ENCODE peak calls at places on chromosomes 5 and 9, in four cellular contexts. F is CD8-positive, alpha-beta T cell; C is AG09309; B is mammary epithelial cell. W is an unnamed sample.

GRCh38 chr9:121858788-121859187 is 207.4 kb downstream of the DAB2IP start:
- DNase-seq in F (no peak), C (no peak), B (no peak), W (no peak)

GRCh38 chr5:107389769-107390168 is 281.0 kb downstream of the EFNA5 start:
- DNase-seq in F (no peak), C (no peak), B (no peak), W (no peak)

GRCh38 chr5:39555788-39556187 is 131.0 kb upstream of the DAB2 start:
- DNase-seq in F (no peak), C (no peak), B (no peak), W (no peak)

GRCh38 chr5:127486471-127486870 is 31.0 kb upstream of the PRRC1 start:
- DNase-seq in F (no peak), C (no peak), B (no peak), W (no peak)

GRCh38 chr5:137114529-137114928 is 384.6 kb downstream of the SPOCK1 start:
- DNase-seq in F (no peak), C (peak), B (peak), W (peak)

GRCh38 chr9:37374892-37375291 is 47.6 kb upstream of the GRHPR start:
- DNase-seq in F (no peak), C (no peak), B (no peak), W (no peak)

GRCh38 chr9:137446851-137447471 is 5.8 kb upstream of the ENTPD8 start:
- DNase-seq in F (no peak), C (peak), B (no peak), W (peak)

GRCh38 chr9:6123402-6123801 is 92.2 kb upstream of the IL33 start:
- DNase-seq in F (no peak), C (no peak), B (no peak), W (no peak)

GRCh38 chr5:159883522-159883950 is 32.7 kb upstream of the ADRA1B start:
- DNase-seq in F (no peak), C (peak), B (peak), W (peak)

GRCh38 chr9:4739587-4740372 is 1.2 kb downstream of the AK3 start:
- DNase-seq in F (no peak), C (no peak), B (peak), W (peak)

GRCh38 chr5:6827815-6828214 is 114.6 kb downstream of the TENT4A start:
- DNase-seq in F (peak), C (no peak), B (no peak), W (no peak)

GRCh38 chr9:104503440-104503839 is 623 bp upstream of the OR13F1 start:
- DNase-seq in F (no peak), C (no peak), B (no peak), W (no peak)

DNA sequence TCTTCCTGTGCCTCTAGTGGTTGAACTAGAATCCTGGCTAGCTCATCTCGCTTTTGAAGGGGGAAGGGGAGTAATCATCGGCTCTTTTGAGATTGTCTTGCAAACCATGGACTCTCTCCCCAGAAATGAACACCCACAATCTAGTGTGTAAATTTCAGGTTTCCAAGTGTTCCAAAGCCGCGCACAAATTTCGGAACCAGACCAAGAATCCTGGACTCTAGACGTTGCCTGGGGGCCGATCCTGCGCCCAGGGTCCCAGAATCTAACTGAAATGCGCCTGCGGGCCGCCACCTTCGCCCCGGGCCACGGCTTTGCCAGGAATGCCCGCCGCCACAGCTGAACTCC is 4.8 kb upstream of the FOXE1 start:
- DNase-seq in F (no peak), C (no peak), B (no peak), W (no peak)
- TF ChIP-seq CTCF in F (no peak), C (no peak), B (peak), W (no peak)

GRCh38 chr5:42948961-42949347 is 91.2 kb downstream of the ANXA2R start:
- DNase-seq in F (no peak), C (no peak), B (no peak), W (no peak)
- H3K4me3 ChIP-seq in F (peak), C (no peak), B (no peak), W (no peak)

GRCh38 chr9:106962105-106962504 is 99.1 kb downstream of the ZNF462 start:
- DNase-seq in F (no peak), C (no peak), B (no peak), W (peak)
- TF ChIP-seq CTCF in F (no peak), C (no peak), B (no peak), W (no peak)

DNA sequence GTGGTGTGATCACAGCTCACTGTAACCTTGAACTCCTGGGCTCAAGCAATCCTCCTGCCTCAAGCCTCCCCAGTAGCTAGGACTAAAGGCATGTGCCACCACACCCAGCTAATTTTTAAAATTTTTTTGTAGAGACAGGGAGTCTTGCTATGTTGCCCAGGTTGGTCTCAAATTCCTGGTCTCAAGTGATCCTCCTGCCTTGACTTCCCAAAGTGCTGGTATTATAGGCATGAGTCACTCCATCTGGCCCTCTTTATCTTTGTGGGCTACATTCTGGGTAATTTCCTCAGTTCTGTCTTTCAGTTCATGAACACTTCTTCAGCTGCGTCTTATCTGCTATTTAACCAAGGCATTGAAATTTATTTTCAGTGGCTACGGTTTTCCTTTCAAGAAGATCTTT is 196.6 kb upstream of the IER5L start:
- DNase-seq in F (no peak), C (no peak), B (no peak), W (no peak)
- H3K4me3 ChIP-seq in F (no peak), C (no peak), B (no peak), W (no peak)

GRCh38 chr5:2019716-2020115 is 137.0 kb upstream of the IRX4 start:
- DNase-seq in F (no peak), C (no peak), B (no peak), W (no peak)

GRCh38 chr5:2022436-2022835 is 139.7 kb upstream of the IRX4 start:
- DNase-seq in F (no peak), C (no peak), B (no peak), W (no peak)

GRCh38 chr5:2018390-2018724 is 135.6 kb upstream of the IRX4 start:
- DNase-seq in F (no peak), C (no peak), B (peak), W (no peak)

GRCh38 chr5:2021484-2022176 is 138.9 kb upstream of the IRX4 start:
- DNase-seq in F (no peak), C (no peak), B (no peak), W (no peak)

GRCh38 chr5:2020730-2021129 is 138.0 kb upstream of the IRX4 start:
- DNase-seq in F (no peak), C (no peak), B (peak), W (no peak)
- TF ChIP-seq CTCF in F (no peak), C (no peak), B (no peak), W (no peak)

GRCh38 chr5:111238826-111239225 is 14.6 kb downstream of the CAMK4 start:
- DNase-seq in F (no peak), C (no peak), B (no peak), W (no peak)

GRCh38 chr5:111235635-111236034 is 11.5 kb downstream of the CAMK4 start:
- DNase-seq in F (no peak), C (no peak), B (no peak), W (no peak)

GRCh38 chr5:111234125-111234524 is 9.9 kb downstream of the CAMK4 start:
- DNase-seq in F (no peak), C (no peak), B (no peak), W (no peak)

GRCh38 chr5:111236995-111237394 is 12.8 kb downstream of the CAMK4 start:
- DNase-seq in F (no peak), C (no peak), B (no peak), W (no peak)

DNA sequence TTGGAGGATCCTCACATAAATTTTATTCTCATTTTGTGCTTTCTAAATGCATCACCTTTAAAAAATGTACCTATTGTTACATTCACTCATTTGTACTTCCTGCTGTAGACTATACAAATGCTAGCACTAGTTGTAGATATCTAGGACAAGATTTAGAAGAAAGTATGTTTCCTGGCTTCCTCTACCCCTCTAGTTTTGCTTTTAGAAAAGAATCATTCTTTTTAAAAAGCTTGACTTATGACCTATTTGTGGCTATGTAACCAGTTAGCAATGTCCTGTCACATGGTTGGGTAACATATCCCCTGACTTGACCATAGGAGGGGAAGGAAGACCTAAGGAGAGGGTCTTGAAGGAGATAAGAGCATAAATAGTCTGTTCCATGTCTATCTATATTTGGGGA is 13.3 kb downstream of the CAMK4 start:
- DNase-seq in F (no peak), C (no peak), B (no peak), W (peak)
- H3K4me3 ChIP-seq in F (peak), C (no peak), B (no peak), W (no peak)

W was measured in fibroblast of mammary gland.